ENCODE peak calls at places on chromosomes 1 and 21, in six cellular contexts. One of them, this sample, is unnamed. For H3K27me3, the result is how much of the 10 kb centered on the place peaks cover.

GRCh38 chr1:245858022-245858421 is 649.1 kb downstream of the SMYD3 start:
- DNase-seq in CD8-positive, alpha-beta T cell: no peak
- DNase-seq in Caco-2: no peak
- DNase-seq in cardiac muscle cell: no peak
- DNase-seq in adrenal gland: no peak
- DNase-seq in AG04450: no peak
- DNase-seq in this sample: no peak

GRCh38 chr1:30929135-30929889 is 20.8 kb upstream of the SDC3 start:
- DNase-seq in CD8-positive, alpha-beta T cell: peak
- DNase-seq in Caco-2: peak
- DNase-seq in cardiac muscle cell: peak
- DNase-seq in adrenal gland: peak
- DNase-seq in AG04450: no peak
- DNase-seq in this sample: peak

GRCh38 chr1:206466840-206467649 is 3.2 kb upstream of the IKBKE start:
- DNase-seq in CD8-positive, alpha-beta T cell: no peak
- DNase-seq in Caco-2: no peak
- DNase-seq in cardiac muscle cell: no peak
- DNase-seq in adrenal gland: no peak
- DNase-seq in AG04450: no peak
- DNase-seq in this sample: no peak

GRCh38 chr1:40384413-40384762 is 10.9 kb downstream of the SMAP2 start:
- DNase-seq in CD8-positive, alpha-beta T cell: no peak
- DNase-seq in Caco-2: no peak
- DNase-seq in cardiac muscle cell: peak
- DNase-seq in adrenal gland: no peak
- DNase-seq in AG04450: no peak
- DNase-seq in this sample: no peak

GRCh38 chr1:6385673-6386191 is 7.8 kb downstream of the ACOT7 start:
- DNase-seq in CD8-positive, alpha-beta T cell: no peak
- DNase-seq in Caco-2: no peak
- DNase-seq in cardiac muscle cell: peak
- DNase-seq in adrenal gland: peak
- DNase-seq in AG04450: no peak
- DNase-seq in this sample: peak

GRCh38 chr1:109622103-109622892 is 2.7 kb downstream of the AMPD2 start:
- DNase-seq in CD8-positive, alpha-beta T cell: no peak
- DNase-seq in Caco-2: no peak
- DNase-seq in cardiac muscle cell: no peak
- DNase-seq in adrenal gland: no peak
- DNase-seq in AG04450: no peak
- DNase-seq in this sample: no peak

GRCh38 chr1:29396438-29397255 is 160.3 kb downstream of the PTPRU start:
- DNase-seq in CD8-positive, alpha-beta T cell: no peak
- DNase-seq in Caco-2: no peak
- DNase-seq in cardiac muscle cell: peak
- DNase-seq in adrenal gland: no peak
- DNase-seq in AG04450: no peak
- DNase-seq in this sample: peak

GRCh38 chr1:61157420-61157987 is 75.1 kb downstream of the NFIA start:
- DNase-seq in CD8-positive, alpha-beta T cell: no peak
- DNase-seq in Caco-2: no peak
- DNase-seq in cardiac muscle cell: peak
- DNase-seq in adrenal gland: no peak
- DNase-seq in AG04450: peak
- DNase-seq in this sample: peak

GRCh38 chr1:91091812-91092211 is 70.0 kb upstream of the ZNF644 start:
- DNase-seq in CD8-positive, alpha-beta T cell: no peak
- DNase-seq in Caco-2: no peak
- DNase-seq in cardiac muscle cell: no peak
- DNase-seq in adrenal gland: peak
- DNase-seq in AG04450: no peak
- DNase-seq in this sample: no peak

GRCh38 chr1:101235696-101236545 is 898 bp upstream of the S1PR1 start:
- DNase-seq in CD8-positive, alpha-beta T cell: peak
- DNase-seq in Caco-2: no peak
- DNase-seq in cardiac muscle cell: peak
- DNase-seq in adrenal gland: peak
- DNase-seq in AG04450: no peak
- DNase-seq in this sample: no peak

GRCh38 chr21:35189077-35189863 is 140.2 kb upstream of the RUNX1 start:
- DNase-seq in CD8-positive, alpha-beta T cell: no peak
- DNase-seq in Caco-2: no peak
- DNase-seq in cardiac muscle cell: peak
- DNase-seq in adrenal gland: no peak
- DNase-seq in AG04450: peak
- DNase-seq in this sample: peak

GRCh38 chr1:230542054-230542453 is 100.2 kb upstream of the COG2 start:
- DNase-seq in CD8-positive, alpha-beta T cell: no peak
- DNase-seq in Caco-2: no peak
- DNase-seq in cardiac muscle cell: peak
- DNase-seq in adrenal gland: no peak
- DNase-seq in AG04450: no peak
- DNase-seq in this sample: peak

GRCh38 chr1:209728466-209728865 is 23.8 kb downstream of the HSD11B1 start:
- DNase-seq in CD8-positive, alpha-beta T cell: no peak
- DNase-seq in Caco-2: no peak
- DNase-seq in cardiac muscle cell: no peak
- DNase-seq in adrenal gland: no peak
- DNase-seq in AG04450: no peak
- DNase-seq in this sample: no peak

GRCh38 chr1:163471766-163472165 is 150.0 kb downstream of the NUF2 start:
- DNase-seq in CD8-positive, alpha-beta T cell: no peak
- DNase-seq in Caco-2: no peak
- DNase-seq in cardiac muscle cell: no peak
- DNase-seq in adrenal gland: no peak
- DNase-seq in AG04450: no peak
- DNase-seq in this sample: no peak

GRCh38 chr21:39537571-39537970 is 75.2 kb upstream of the B3GALT5 start:
- DNase-seq in CD8-positive, alpha-beta T cell: no peak
- DNase-seq in Caco-2: no peak
- DNase-seq in cardiac muscle cell: no peak
- DNase-seq in adrenal gland: no peak
- DNase-seq in AG04450: no peak
- DNase-seq in this sample: no peak

GRCh38 chr1:248686815-248687214 is 15.8 kb downstream of the OR14I1 start:
- DNase-seq in CD8-positive, alpha-beta T cell: no peak
- DNase-seq in Caco-2: peak
- DNase-seq in cardiac muscle cell: no peak
- DNase-seq in adrenal gland: no peak
- DNase-seq in AG04450: no peak
- DNase-seq in this sample: no peak

GRCh38 chr21:44439211-44439600 is 16.1 kb upstream of the LRRC3 start:
- DNase-seq in CD8-positive, alpha-beta T cell: no peak
- DNase-seq in Caco-2: no peak
- DNase-seq in cardiac muscle cell: no peak
- DNase-seq in adrenal gland: no peak
- DNase-seq in AG04450: no peak
- DNase-seq in this sample: no peak

GRCh38 chr1:14733053-14733778 is 134.7 kb downstream of the KAZN start:
- DNase-seq in CD8-positive, alpha-beta T cell: no peak
- DNase-seq in Caco-2: no peak
- DNase-seq in cardiac muscle cell: no peak
- DNase-seq in adrenal gland: no peak
- DNase-seq in AG04450: no peak
- DNase-seq in this sample: no peak

GRCh38 chr1:192588546-192588945 is 13.0 kb downstream of the RGS1 start:
- DNase-seq in CD8-positive, alpha-beta T cell: no peak
- DNase-seq in Caco-2: no peak
- DNase-seq in cardiac muscle cell: peak
- DNase-seq in adrenal gland: no peak
- DNase-seq in AG04450: peak
- DNase-seq in this sample: peak

GRCh38 chr1:64608015-64608650 is 136.7 kb upstream of the RAVER2 start:
- DNase-seq in CD8-positive, alpha-beta T cell: no peak
- DNase-seq in Caco-2: peak
- DNase-seq in cardiac muscle cell: no peak
- DNase-seq in adrenal gland: no peak
- DNase-seq in AG04450: no peak
- DNase-seq in this sample: no peak

GRCh38 chr1:64608651-64609048 is 136.2 kb upstream of the RAVER2 start:
- DNase-seq in CD8-positive, alpha-beta T cell: no peak
- DNase-seq in Caco-2: no peak
- DNase-seq in cardiac muscle cell: no peak
- DNase-seq in adrenal gland: no peak
- DNase-seq in AG04450: no peak
- DNase-seq in this sample: no peak
- TF ChIP-seq CTCF in CD8-positive, alpha-beta T cell: no peak
- TF ChIP-seq CTCF in Caco-2: no peak
- TF ChIP-seq CTCF in cardiac muscle cell: no peak
- TF ChIP-seq CTCF in adrenal gland: no peak
- TF ChIP-seq CTCF in AG04450: no peak
- TF ChIP-seq CTCF in this sample: no peak

GRCh38 chr1:150566589-150567340 is 12.6 kb downstream of the MCL1 start:
- DNase-seq in CD8-positive, alpha-beta T cell: no peak
- DNase-seq in Caco-2: no peak
- DNase-seq in cardiac muscle cell: no peak
- DNase-seq in adrenal gland: no peak
- DNase-seq in AG04450: no peak
- DNase-seq in this sample: no peak
- H3K4me3 ChIP-seq in CD8-positive, alpha-beta T cell: peak
- H3K4me3 ChIP-seq in Caco-2: no peak
- H3K4me3 ChIP-seq in cardiac muscle cell: no peak
- H3K4me3 ChIP-seq in adrenal gland: no peak
- H3K4me3 ChIP-seq in AG04450: peak
- H3K4me3 ChIP-seq in this sample: no peak

GRCh38 chr21:36547464-36547863 is 67.5 kb upstream of the CLDN14 start:
- DNase-seq in CD8-positive, alpha-beta T cell: no peak
- DNase-seq in Caco-2: no peak
- DNase-seq in cardiac muscle cell: no peak
- DNase-seq in adrenal gland: no peak
- DNase-seq in AG04450: no peak
- DNase-seq in this sample: no peak
- H3K27me3 ChIP-seq in CD8-positive, alpha-beta T cell: under half
- H3K27me3 ChIP-seq in Caco-2: under half
- H3K27me3 ChIP-seq in cardiac muscle cell: under half
- H3K27me3 ChIP-seq in adrenal gland: under half
- H3K27me3 ChIP-seq in AG04450: under half
- H3K27me3 ChIP-seq in this sample: under half

GRCh38 chr1:161018631-161018930 is 2.4 kb downstream of the F11R start:
- DNase-seq in CD8-positive, alpha-beta T cell: no peak
- DNase-seq in Caco-2: no peak
- DNase-seq in cardiac muscle cell: no peak
- DNase-seq in adrenal gland: no peak
- DNase-seq in AG04450: no peak
- DNase-seq in this sample: no peak

GRCh38 chr1:161021168-161021958 is 411 bp upstream of the F11R start:
- DNase-seq in CD8-positive, alpha-beta T cell: peak
- DNase-seq in Caco-2: peak
- DNase-seq in cardiac muscle cell: peak
- DNase-seq in adrenal gland: peak
- DNase-seq in AG04450: no peak
- DNase-seq in this sample: peak

GRCh38 chr1:161019767-161020572 is 982 bp downstream of the F11R start:
- DNase-seq in CD8-positive, alpha-beta T cell: no peak
- DNase-seq in Caco-2: no peak
- DNase-seq in cardiac muscle cell: peak
- DNase-seq in adrenal gland: no peak
- DNase-seq in AG04450: no peak
- DNase-seq in this sample: no peak

GRCh38 chr1:161021959-161022332 is 994 bp upstream of the F11R start:
- DNase-seq in CD8-positive, alpha-beta T cell: no peak
- DNase-seq in Caco-2: no peak
- DNase-seq in cardiac muscle cell: no peak
- DNase-seq in adrenal gland: no peak
- DNase-seq in AG04450: no peak
- DNase-seq in this sample: no peak

DNA sequence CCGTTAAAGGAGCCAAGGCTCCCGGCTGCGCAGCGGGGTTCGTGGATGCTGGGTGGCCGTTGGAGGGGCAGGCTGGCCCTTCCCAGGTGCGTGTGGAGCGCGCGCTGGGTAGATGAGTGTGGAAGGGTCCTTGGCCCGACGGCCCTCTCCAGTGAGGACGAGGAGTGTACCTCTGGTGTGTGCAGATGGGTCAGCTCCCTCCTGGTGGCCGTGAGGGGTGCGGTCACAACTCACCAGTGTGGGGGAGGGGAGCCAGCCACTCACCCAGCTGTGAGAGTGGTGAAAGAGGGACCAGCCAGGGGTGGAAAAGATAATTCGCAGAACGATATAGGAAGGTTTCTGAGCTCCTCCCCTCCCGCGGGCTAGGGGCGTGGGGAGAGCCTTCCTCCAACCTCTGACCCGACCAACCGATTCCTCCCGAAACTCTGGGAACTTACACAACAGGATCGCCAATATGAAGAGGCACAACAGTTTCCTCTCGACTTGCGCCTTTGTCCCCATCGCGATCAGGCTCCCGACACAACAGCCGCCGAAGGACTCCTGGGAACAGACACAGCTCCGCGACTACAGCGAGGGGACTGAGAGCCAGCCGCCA is at the start of gene F11R:
- DNase-seq in CD8-positive, alpha-beta T cell: peak
- DNase-seq in Caco-2: peak
- DNase-seq in cardiac muscle cell: peak
- DNase-seq in adrenal gland: peak
- DNase-seq in AG04450: no peak
- DNase-seq in this sample: no peak
- TF ChIP-seq CTCF in CD8-positive, alpha-beta T cell: no peak
- TF ChIP-seq CTCF in Caco-2: peak
- TF ChIP-seq CTCF in cardiac muscle cell: peak
- TF ChIP-seq CTCF in adrenal gland: peak
- TF ChIP-seq CTCF in AG04450: peak
- TF ChIP-seq CTCF in this sample: peak

GRCh38 chr1:228938248-228938891 is 203.1 kb downstream of the RHOU start:
- DNase-seq in CD8-positive, alpha-beta T cell: peak
- DNase-seq in Caco-2: no peak
- DNase-seq in cardiac muscle cell: no peak
- DNase-seq in adrenal gland: peak
- DNase-seq in AG04450: no peak
- DNase-seq in this sample: peak
- H3K4me3 ChIP-seq in CD8-positive, alpha-beta T cell: peak
- H3K4me3 ChIP-seq in Caco-2: no peak
- H3K4me3 ChIP-seq in cardiac muscle cell: no peak
- H3K4me3 ChIP-seq in adrenal gland: no peak
- H3K4me3 ChIP-seq in AG04450: no peak
- H3K4me3 ChIP-seq in this sample: no peak

GRCh38 chr1:33875857-33876256 is 12.0 kb downstream of the HMGB4 start:
- DNase-seq in CD8-positive, alpha-beta T cell: no peak
- DNase-seq in Caco-2: no peak
- DNase-seq in cardiac muscle cell: no peak
- DNase-seq in adrenal gland: peak
- DNase-seq in AG04450: no peak
- DNase-seq in this sample: no peak
- H3K27me3 ChIP-seq in CD8-positive, alpha-beta T cell: under half
- H3K27me3 ChIP-seq in Caco-2: under half
- H3K27me3 ChIP-seq in cardiac muscle cell: under half
- H3K27me3 ChIP-seq in adrenal gland: under half
- H3K27me3 ChIP-seq in AG04450: under half
- H3K27me3 ChIP-seq in this sample: under half